ENCODE peak calls at places on chromosomes 2 and 18, in seven cellular contexts. One of them, this sample, is unnamed.

GRCh38 chr2:197925204-197925603 is 120.8 kb downstream of the PLCL1 start:
- DNase-seq in NK-92 treated with Interleukin-12 subunit alpha and Interleukin-12 subunit beta, amount 100 ng/mL, for 24 hours: no peak
- DNase-seq in adrenal gland: no peak
- DNase-seq in stimulated activated CD4-positive, alpha-beta T cell treated with anti-CD3 and anti-CD28 coated beads, Interleukin-4, amount 100 ng/mL, for 48 hours: no peak
- DNase-seq in CD4-positive, alpha-beta T cell: no peak
- DNase-seq in uterus: no peak
- DNase-seq in effector CD4-positive, alpha-beta T cell: no peak
- DNase-seq in this sample: no peak

GRCh38 chr2:27025861-27026851 is 6.6 kb upstream of the TMEM214 start:
- DNase-seq in stimulated activated CD4-positive, alpha-beta T cell treated with anti-CD3 and anti-CD28 coated beads, Interleukin-4, amount 100 ng/mL, for 48 hours: no peak
- DNase-seq in effector CD4-positive, alpha-beta T cell: no peak
- DNase-seq in uterus: no peak
- DNase-seq in CD4-positive, alpha-beta T cell: no peak
- DNase-seq in NK-92 treated with Interleukin-12 subunit alpha and Interleukin-12 subunit beta, amount 100 ng/mL, for 24 hours: no peak
- DNase-seq in adrenal gland: no peak
- DNase-seq in this sample: peak

GRCh38 chr2:53455094-53455493 is 312.5 kb upstream of the CHAC2 start:
- DNase-seq in CD4-positive, alpha-beta T cell: no peak
- DNase-seq in stimulated activated CD4-positive, alpha-beta T cell treated with anti-CD3 and anti-CD28 coated beads, Interleukin-4, amount 100 ng/mL, for 48 hours: no peak
- DNase-seq in effector CD4-positive, alpha-beta T cell: no peak
- DNase-seq in NK-92 treated with Interleukin-12 subunit alpha and Interleukin-12 subunit beta, amount 100 ng/mL, for 24 hours: no peak
- DNase-seq in adrenal gland: no peak
- DNase-seq in uterus: no peak
- DNase-seq in this sample: no peak

GRCh38 chr2:64863097-64863820 is 125.9 kb upstream of the SLC1A4 start:
- DNase-seq in effector CD4-positive, alpha-beta T cell: no peak
- DNase-seq in NK-92 treated with Interleukin-12 subunit alpha and Interleukin-12 subunit beta, amount 100 ng/mL, for 24 hours: no peak
- DNase-seq in stimulated activated CD4-positive, alpha-beta T cell treated with anti-CD3 and anti-CD28 coated beads, Interleukin-4, amount 100 ng/mL, for 48 hours: no peak
- DNase-seq in uterus: no peak
- DNase-seq in CD4-positive, alpha-beta T cell: no peak
- DNase-seq in adrenal gland: no peak
- DNase-seq in this sample: no peak

GRCh38 chr2:161068670-161069069 is 91.6 kb upstream of the TANK start:
- DNase-seq in uterus: no peak
- DNase-seq in adrenal gland: no peak
- DNase-seq in effector CD4-positive, alpha-beta T cell: no peak
- DNase-seq in CD4-positive, alpha-beta T cell: no peak
- DNase-seq in stimulated activated CD4-positive, alpha-beta T cell treated with anti-CD3 and anti-CD28 coated beads, Interleukin-4, amount 100 ng/mL, for 48 hours: no peak
- DNase-seq in NK-92 treated with Interleukin-12 subunit alpha and Interleukin-12 subunit beta, amount 100 ng/mL, for 24 hours: no peak
- DNase-seq in this sample: no peak

GRCh38 chr2:7097353-7097895 is 180.2 kb downstream of the RNF144A start:
- DNase-seq in uterus: peak
- DNase-seq in adrenal gland: peak
- DNase-seq in stimulated activated CD4-positive, alpha-beta T cell treated with anti-CD3 and anti-CD28 coated beads, Interleukin-4, amount 100 ng/mL, for 48 hours: peak
- DNase-seq in effector CD4-positive, alpha-beta T cell: peak
- DNase-seq in CD4-positive, alpha-beta T cell: peak
- DNase-seq in NK-92 treated with Interleukin-12 subunit alpha and Interleukin-12 subunit beta, amount 100 ng/mL, for 24 hours: peak
- DNase-seq in this sample: peak

GRCh38 chr2:136065384-136065783 is 52.6 kb downstream of the CXCR4 start:
- DNase-seq in stimulated activated CD4-positive, alpha-beta T cell treated with anti-CD3 and anti-CD28 coated beads, Interleukin-4, amount 100 ng/mL, for 48 hours: no peak
- DNase-seq in NK-92 treated with Interleukin-12 subunit alpha and Interleukin-12 subunit beta, amount 100 ng/mL, for 24 hours: no peak
- DNase-seq in effector CD4-positive, alpha-beta T cell: no peak
- DNase-seq in uterus: no peak
- DNase-seq in CD4-positive, alpha-beta T cell: no peak
- DNase-seq in adrenal gland: no peak
- DNase-seq in this sample: no peak

GRCh38 chr18:63099848-63100625 is 219.5 kb downstream of the BCL2 start:
- DNase-seq in NK-92 treated with Interleukin-12 subunit alpha and Interleukin-12 subunit beta, amount 100 ng/mL, for 24 hours: no peak
- DNase-seq in effector CD4-positive, alpha-beta T cell: no peak
- DNase-seq in adrenal gland: no peak
- DNase-seq in stimulated activated CD4-positive, alpha-beta T cell treated with anti-CD3 and anti-CD28 coated beads, Interleukin-4, amount 100 ng/mL, for 48 hours: no peak
- DNase-seq in CD4-positive, alpha-beta T cell: no peak
- DNase-seq in uterus: no peak
- DNase-seq in this sample: peak

GRCh38 chr2:176105727-176106635 is 1.1 kb upstream of the HOXD11 start:
- DNase-seq in NK-92 treated with Interleukin-12 subunit alpha and Interleukin-12 subunit beta, amount 100 ng/mL, for 24 hours: no peak
- DNase-seq in CD4-positive, alpha-beta T cell: no peak
- DNase-seq in uterus: no peak
- DNase-seq in adrenal gland: no peak
- DNase-seq in effector CD4-positive, alpha-beta T cell: no peak
- DNase-seq in stimulated activated CD4-positive, alpha-beta T cell treated with anti-CD3 and anti-CD28 coated beads, Interleukin-4, amount 100 ng/mL, for 48 hours: no peak
- DNase-seq in this sample: no peak

GRCh38 chr2:156129227-156129626 is 203.3 kb downstream of the NR4A2 start:
- DNase-seq in adrenal gland: no peak
- DNase-seq in NK-92 treated with Interleukin-12 subunit alpha and Interleukin-12 subunit beta, amount 100 ng/mL, for 24 hours: no peak
- DNase-seq in uterus: no peak
- DNase-seq in effector CD4-positive, alpha-beta T cell: no peak
- DNase-seq in stimulated activated CD4-positive, alpha-beta T cell treated with anti-CD3 and anti-CD28 coated beads, Interleukin-4, amount 100 ng/mL, for 48 hours: no peak
- DNase-seq in CD4-positive, alpha-beta T cell: no peak
- DNase-seq in this sample: no peak

GRCh38 chr2:69683170-69683971 is 39.8 kb upstream of the AAK1 start:
- DNase-seq in adrenal gland: peak
- DNase-seq in uterus: peak
- DNase-seq in stimulated activated CD4-positive, alpha-beta T cell treated with anti-CD3 and anti-CD28 coated beads, Interleukin-4, amount 100 ng/mL, for 48 hours: no peak
- DNase-seq in CD4-positive, alpha-beta T cell: no peak
- DNase-seq in effector CD4-positive, alpha-beta T cell: no peak
- DNase-seq in NK-92 treated with Interleukin-12 subunit alpha and Interleukin-12 subunit beta, amount 100 ng/mL, for 24 hours: no peak
- DNase-seq in this sample: peak

GRCh38 chr18:60895181-60895580 is 438.0 kb upstream of the CDH20 start:
- DNase-seq in uterus: no peak
- DNase-seq in NK-92 treated with Interleukin-12 subunit alpha and Interleukin-12 subunit beta, amount 100 ng/mL, for 24 hours: no peak
- DNase-seq in stimulated activated CD4-positive, alpha-beta T cell treated with anti-CD3 and anti-CD28 coated beads, Interleukin-4, amount 100 ng/mL, for 48 hours: no peak
- DNase-seq in effector CD4-positive, alpha-beta T cell: no peak
- DNase-seq in adrenal gland: no peak
- DNase-seq in CD4-positive, alpha-beta T cell: no peak
- DNase-seq in this sample: no peak

GRCh38 chr2:128409326-128410034 is 90.8 kb upstream of the HS6ST1 start:
- DNase-seq in stimulated activated CD4-positive, alpha-beta T cell treated with anti-CD3 and anti-CD28 coated beads, Interleukin-4, amount 100 ng/mL, for 48 hours: no peak
- DNase-seq in adrenal gland: no peak
- DNase-seq in effector CD4-positive, alpha-beta T cell: no peak
- DNase-seq in CD4-positive, alpha-beta T cell: no peak
- DNase-seq in uterus: no peak
- DNase-seq in NK-92 treated with Interleukin-12 subunit alpha and Interleukin-12 subunit beta, amount 100 ng/mL, for 24 hours: no peak
- DNase-seq in this sample: no peak

GRCh38 chr18:34097312-34097711 is 127.4 kb downstream of the NOL4 start:
- DNase-seq in stimulated activated CD4-positive, alpha-beta T cell treated with anti-CD3 and anti-CD28 coated beads, Interleukin-4, amount 100 ng/mL, for 48 hours: no peak
- DNase-seq in uterus: no peak
- DNase-seq in effector CD4-positive, alpha-beta T cell: no peak
- DNase-seq in CD4-positive, alpha-beta T cell: no peak
- DNase-seq in NK-92 treated with Interleukin-12 subunit alpha and Interleukin-12 subunit beta, amount 100 ng/mL, for 24 hours: no peak
- DNase-seq in adrenal gland: no peak
- DNase-seq in this sample: no peak

GRCh38 chr2:235026649-235027557 is 75.1 kb downstream of the SH3BP4 start:
- DNase-seq in CD4-positive, alpha-beta T cell: no peak
- DNase-seq in adrenal gland: peak
- DNase-seq in stimulated activated CD4-positive, alpha-beta T cell treated with anti-CD3 and anti-CD28 coated beads, Interleukin-4, amount 100 ng/mL, for 48 hours: no peak
- DNase-seq in NK-92 treated with Interleukin-12 subunit alpha and Interleukin-12 subunit beta, amount 100 ng/mL, for 24 hours: no peak
- DNase-seq in effector CD4-positive, alpha-beta T cell: no peak
- DNase-seq in uterus: peak
- DNase-seq in this sample: peak

GRCh38 chr2:64601785-64602391 is 51.8 kb downstream of the SERTAD2 start:
- DNase-seq in adrenal gland: no peak
- DNase-seq in NK-92 treated with Interleukin-12 subunit alpha and Interleukin-12 subunit beta, amount 100 ng/mL, for 24 hours: no peak
- DNase-seq in uterus: no peak
- DNase-seq in effector CD4-positive, alpha-beta T cell: no peak
- DNase-seq in CD4-positive, alpha-beta T cell: no peak
- DNase-seq in stimulated activated CD4-positive, alpha-beta T cell treated with anti-CD3 and anti-CD28 coated beads, Interleukin-4, amount 100 ng/mL, for 48 hours: no peak
- DNase-seq in this sample: no peak

GRCh38 chr2:196096982-196097745 is 28.5 kb upstream of the DNAH7 start:
- DNase-seq in effector CD4-positive, alpha-beta T cell: no peak
- DNase-seq in NK-92 treated with Interleukin-12 subunit alpha and Interleukin-12 subunit beta, amount 100 ng/mL, for 24 hours: no peak
- DNase-seq in CD4-positive, alpha-beta T cell: no peak
- DNase-seq in stimulated activated CD4-positive, alpha-beta T cell treated with anti-CD3 and anti-CD28 coated beads, Interleukin-4, amount 100 ng/mL, for 48 hours: no peak
- DNase-seq in adrenal gland: no peak
- DNase-seq in uterus: no peak
- DNase-seq in this sample: no peak

GRCh38 chr2:234292955-234293228 is 204.0 kb downstream of the ARL4C start:
- DNase-seq in NK-92 treated with Interleukin-12 subunit alpha and Interleukin-12 subunit beta, amount 100 ng/mL, for 24 hours: no peak
- DNase-seq in CD4-positive, alpha-beta T cell: no peak
- DNase-seq in stimulated activated CD4-positive, alpha-beta T cell treated with anti-CD3 and anti-CD28 coated beads, Interleukin-4, amount 100 ng/mL, for 48 hours: no peak
- DNase-seq in effector CD4-positive, alpha-beta T cell: no peak
- DNase-seq in adrenal gland: no peak
- DNase-seq in uterus: no peak
- DNase-seq in this sample: no peak

GRCh38 chr2:236119003-236119402 is 49.2 kb downstream of the GBX2 start:
- DNase-seq in adrenal gland: no peak
- DNase-seq in effector CD4-positive, alpha-beta T cell: no peak
- DNase-seq in NK-92 treated with Interleukin-12 subunit alpha and Interleukin-12 subunit beta, amount 100 ng/mL, for 24 hours: no peak
- DNase-seq in stimulated activated CD4-positive, alpha-beta T cell treated with anti-CD3 and anti-CD28 coated beads, Interleukin-4, amount 100 ng/mL, for 48 hours: no peak
- DNase-seq in CD4-positive, alpha-beta T cell: no peak
- DNase-seq in uterus: no peak
- DNase-seq in this sample: no peak

GRCh38 chr2:179963626-179964025 is 43.5 kb downstream of the CWC22 start:
- DNase-seq in CD4-positive, alpha-beta T cell: no peak
- DNase-seq in effector CD4-positive, alpha-beta T cell: no peak
- DNase-seq in adrenal gland: no peak
- DNase-seq in uterus: no peak
- DNase-seq in NK-92 treated with Interleukin-12 subunit alpha and Interleukin-12 subunit beta, amount 100 ng/mL, for 24 hours: no peak
- DNase-seq in stimulated activated CD4-positive, alpha-beta T cell treated with anti-CD3 and anti-CD28 coated beads, Interleukin-4, amount 100 ng/mL, for 48 hours: no peak
- DNase-seq in this sample: no peak

GRCh38 chr2:206521115-206521514 is 77.8 kb downstream of the ADAM23 start:
- DNase-seq in NK-92 treated with Interleukin-12 subunit alpha and Interleukin-12 subunit beta, amount 100 ng/mL, for 24 hours: no peak
- DNase-seq in CD4-positive, alpha-beta T cell: no peak
- DNase-seq in uterus: no peak
- DNase-seq in stimulated activated CD4-positive, alpha-beta T cell treated with anti-CD3 and anti-CD28 coated beads, Interleukin-4, amount 100 ng/mL, for 48 hours: no peak
- DNase-seq in effector CD4-positive, alpha-beta T cell: no peak
- DNase-seq in adrenal gland: no peak
- DNase-seq in this sample: no peak

GRCh38 chr2:196155597-196155996 is 15.8 kb downstream of the STK17B start:
- DNase-seq in effector CD4-positive, alpha-beta T cell: no peak
- DNase-seq in stimulated activated CD4-positive, alpha-beta T cell treated with anti-CD3 and anti-CD28 coated beads, Interleukin-4, amount 100 ng/mL, for 48 hours: no peak
- DNase-seq in uterus: no peak
- DNase-seq in CD4-positive, alpha-beta T cell: no peak
- DNase-seq in NK-92 treated with Interleukin-12 subunit alpha and Interleukin-12 subunit beta, amount 100 ng/mL, for 24 hours: no peak
- DNase-seq in adrenal gland: no peak
- DNase-seq in this sample: no peak

GRCh38 chr2:223262946-223263345 is 211.0 kb downstream of the KCNE4 start:
- DNase-seq in uterus: no peak
- DNase-seq in stimulated activated CD4-positive, alpha-beta T cell treated with anti-CD3 and anti-CD28 coated beads, Interleukin-4, amount 100 ng/mL, for 48 hours: no peak
- DNase-seq in NK-92 treated with Interleukin-12 subunit alpha and Interleukin-12 subunit beta, amount 100 ng/mL, for 24 hours: no peak
- DNase-seq in effector CD4-positive, alpha-beta T cell: no peak
- DNase-seq in adrenal gland: no peak
- DNase-seq in CD4-positive, alpha-beta T cell: no peak
- DNase-seq in this sample: no peak

GRCh38 chr2:48548871-48549270 is 18.9 kb downstream of the STON1 start:
- DNase-seq in effector CD4-positive, alpha-beta T cell: no peak
- DNase-seq in adrenal gland: no peak
- DNase-seq in CD4-positive, alpha-beta T cell: no peak
- DNase-seq in uterus: no peak
- DNase-seq in stimulated activated CD4-positive, alpha-beta T cell treated with anti-CD3 and anti-CD28 coated beads, Interleukin-4, amount 100 ng/mL, for 48 hours: no peak
- DNase-seq in NK-92 treated with Interleukin-12 subunit alpha and Interleukin-12 subunit beta, amount 100 ng/mL, for 24 hours: no peak
- DNase-seq in this sample: no peak

This sample was measured in left cardiac atrium.